ENCODE peak calls at places on chromosomes 11 and 22, in nine cellular contexts. E is activated CD8-positive, alpha-beta T cell treated with anti-CD3 and anti-CD28 coated beads for 36 hours; J is effector memory CD8-positive, alpha-beta T cell; D is left cardiac atrium; G is astrocyte of the hippocampus; X is activated T-cell treated with anti-CD3 and anti-CD28 coated beads for 1 hour; A is astrocyte of the spinal cord; W is stimulated activated CD4-positive, alpha-beta T cell treated with anti-CD3 and anti-CD28 coated beads, Interleukin-4, amount 100 ng/mL, for 48 hours; T is T-helper 2 cell. K is an unnamed sample.

GRCh38 chr11:1111545-1112212 is 37.0 kb downstream of the MUC2 start:
- DNase-seq in E (no peak), J (no peak), D (peak), G (no peak), X (no peak), A (no peak), W (no peak), T (no peak), K (no peak)

GRCh38 chr11:112822478-112823274 is 138.5 kb upstream of the NCAM1 start:
- DNase-seq in E (no peak), J (no peak), D (no peak), G (peak), X (no peak), A (no peak), W (no peak), T (no peak), K (no peak)

GRCh38 chr11:65811764-65812475 is 21.8 kb upstream of the SNX32 start:
- DNase-seq in E (no peak), J (no peak), D (no peak), G (no peak), X (no peak), A (no peak), W (no peak), T (no peak), K (no peak)

GRCh38 chr11:60389279-60389910 is 6.9 kb upstream of the MS4A14 start:
- DNase-seq in E (no peak), J (no peak), D (no peak), G (no peak), X (no peak), A (no peak), W (no peak), T (no peak), K (no peak)

GRCh38 chr11:8839306-8839956 is 71.6 kb upstream of the AKIP1 start:
- DNase-seq in E (no peak), J (no peak), D (no peak), G (no peak), X (no peak), A (peak), W (no peak), T (no peak), K (no peak)

GRCh38 chr11:121575250-121575962 is 122.6 kb upstream of the SORL1-AS1 start:
- DNase-seq in E (no peak), J (no peak), D (peak), G (no peak), X (no peak), A (peak), W (no peak), T (no peak), K (peak)

GRCh38 chr22:48949375-48950149 is 878.1 kb downstream of the BRD1 start:
- DNase-seq in E (no peak), J (no peak), D (no peak), G (no peak), X (no peak), A (no peak), W (no peak), T (no peak), K (no peak)

GRCh38 chr22:19554834-19555404 is 30.7 kb upstream of the CLDN5 start:
- DNase-seq in E (no peak), J (no peak), D (no peak), G (peak), X (no peak), A (peak), W (no peak), T (no peak), K (no peak)

GRCh38 chr22:47776329-47776728 is 1013.9 kb downstream of the TBC1D22A start:
- DNase-seq in E (no peak), J (no peak), D (no peak), G (no peak), X (no peak), A (no peak), W (no peak), T (no peak), K (no peak)

GRCh38 chr11:5591613-5592012 is 4.8 kb upstream of the TRIM6 start:
- DNase-seq in E (peak), J (no peak), D (no peak), G (no peak), X (no peak), A (no peak), W (no peak), T (no peak), K (no peak)

GRCh38 chr11:125951731-125952130 is 5.9 kb downstream of the VSIG10L2 start:
- DNase-seq in E (no peak), J (no peak), D (no peak), G (no peak), X (no peak), A (no peak), W (no peak), T (no peak), K (no peak)

GRCh38 chr11:73972187-73972586 is 10.5 kb downstream of the UCP2 start:
- DNase-seq in E (no peak), J (no peak), D (no peak), G (no peak), X (no peak), A (no peak), W (no peak), T (no peak), K (no peak)

GRCh38 chr11:126352934-126353801 is 2.3 kb upstream of the ST3GAL4 start:
- DNase-seq in E (peak), J (no peak), D (no peak), G (peak), X (no peak), A (peak), W (no peak), T (no peak), K (no peak)

GRCh38 chr11:118168316-118168715 is 8.1 kb downstream of the SCN2B start:
- DNase-seq in E (no peak), J (no peak), D (no peak), G (no peak), X (no peak), A (no peak), W (no peak), T (no peak), K (no peak)

GRCh38 chr11:73996161-73996747 is 12.6 kb downstream of the UCP3 start:
- DNase-seq in E (no peak), J (no peak), D (no peak), G (no peak), X (no peak), A (no peak), W (no peak), T (no peak), K (no peak)

GRCh38 chr11:36041988-36042606 is 98.2 kb downstream of the LDLRAD3 start:
- DNase-seq in E (peak), J (no peak), D (no peak), G (peak), X (no peak), A (peak), W (no peak), T (no peak), K (no peak)

GRCh38 chr11:117410861-117411725 is 83.4 kb downstream of the CEP164 start:
- DNase-seq in E (no peak), J (no peak), D (no peak), G (no peak), X (no peak), A (no peak), W (no peak), T (no peak), K (no peak)

GRCh38 chr11:6357222-6357621 is 33.1 kb upstream of the SMPD1 start:
- DNase-seq in E (peak), J (no peak), D (peak), G (peak), X (no peak), A (peak), W (peak), T (peak), K (no peak)

GRCh38 chr11:133907841-133908241 is 48.9 kb downstream of the IGSF9B start:
- DNase-seq in E (no peak), J (no peak), D (no peak), G (no peak), X (no peak), A (no peak), W (no peak), T (no peak), K (no peak)

GRCh38 chr11:72735495-72736027 is 16.6 kb downstream of the ARAP1 start:
- DNase-seq in E (no peak), J (no peak), D (peak), G (peak), X (no peak), A (peak), W (no peak), T (no peak), K (no peak)

GRCh38 chr11:32113637-32114203 is 22.8 kb downstream of the RCN1 start:
- DNase-seq in E (no peak), J (no peak), D (no peak), G (no peak), X (no peak), A (no peak), W (no peak), T (no peak), K (no peak)

GRCh38 chr11:115806056-115806455 is 301.8 kb upstream of the CADM1 start:
- DNase-seq in E (no peak), J (no peak), D (no peak), G (no peak), X (no peak), A (no peak), W (no peak), T (no peak), K (no peak)

GRCh38 chr11:134752526-134752925 is 340.5 kb upstream of the B3GAT1 start:
- DNase-seq in E (no peak), J (no peak), D (no peak), G (no peak), X (no peak), A (no peak), W (no peak), T (no peak), K (no peak)

GRCh38 chr11:1854949-1855885 is 2.3 kb downstream of the LSP1 start:
- DNase-seq in E (peak), J (no peak), D (no peak), G (no peak), X (no peak), A (no peak), W (peak), T (no peak), K (no peak)

GRCh38 chr22:37501610-37502341 is 15.6 kb upstream of the MFNG start:
- DNase-seq in E (no peak), J (no peak), D (peak), G (peak), X (no peak), A (peak), W (no peak), T (no peak), K (no peak)

GRCh38 chr11:125082611-125083311 is 19.7 kb downstream of the SLC37A2 start:
- DNase-seq in E (no peak), J (no peak), D (no peak), G (peak), X (no peak), A (peak), W (no peak), T (no peak), K (no peak)